ENCODE peak calls at places on chromosome 2, in nine cellular contexts. N is SJSA1, F is adrenal gland, D is left ventricle myocardium inferior, L is pancreas, I is substantia nigra, X is IMR-90, C is HCT116, E is spleen. G is an unnamed sample.

GRCh38 chr2:120175000-120175581 is 48.1 kb downstream of the TMEM185B start:
- DNase-seq in N (no peak), F (peak; percentile 52), D (no peak), L (no peak), I (no peak), X (peak; percentile 79), C (peak; percentile 28), E (no peak), G (no peak)

GRCh38 chr2:164913640-164914346 is 41.5 kb downstream of the SLC38A11 start:
- DNase-seq in N (no peak), F (peak; percentile 18), D (no peak), L (peak; percentile 25), I (no peak), X (peak; percentile 15), C (no peak), E (no peak), G (peak; percentile 84)

GRCh38 chr2:74290466-74291216 is 52.6 kb downstream of the SLC4A5 start:
- DNase-seq in N (peak; percentile 22), F (no peak), D (no peak), L (no peak), I (no peak), X (no peak), C (no peak), E (peak; percentile 84), G (no peak)

GRCh38 chr2:51996569-51996917 is 964.6 kb upstream of the NRXN1 start:
- DNase-seq in N (no peak), F (no peak), D (no peak), L (no peak), I (no peak), X (peak; percentile 12), C (no peak), E (no peak), G (no peak)

GRCh38 chr2:236862526-236862925 is 223.2 kb upstream of the COPS8 start:
- DNase-seq in N (peak; percentile 29), F (no peak), D (no peak), L (no peak), I (no peak), X (no peak), C (no peak), E (no peak), G (no peak)

GRCh38 chr2:128632491-128632780 is 313.8 kb upstream of the HS6ST1 start:
- DNase-seq in N (peak; percentile 28), F (no peak), D (no peak), L (no peak), I (no peak), X (no peak), C (no peak), E (peak; percentile 47), G (no peak)

GRCh38 chr2:11182951-11183350 is 27.7 kb downstream of the SLC66A3 start:
- DNase-seq in N (no peak), F (no peak), D (no peak), L (no peak), I (no peak), X (no peak), C (no peak), E (no peak), G (no peak)

GRCh38 chr2:61268249-61268648 is 106.3 kb downstream of the C2orf74 start:
- DNase-seq in N (no peak), F (no peak), D (no peak), L (no peak), I (no peak), X (no peak), C (no peak), E (no peak), G (peak; percentile 73)

GRCh38 chr2:177338177-177338721 is 54.3 kb upstream of the AGPS start:
- DNase-seq in N (peak; percentile 52), F (no peak), D (no peak), L (no peak), I (no peak), X (peak; percentile 68), C (peak; percentile 85), E (no peak), G (no peak)

GRCh38 chr2:15973446-15974202 is 33.3 kb downstream of the MYCN start:
- DNase-seq in N (no peak), F (no peak), D (no peak), L (no peak), I (no peak), X (no peak), C (no peak), E (no peak), G (no peak)

GRCh38 chr2:27914046-27914792 is 23.7 kb downstream of the BABAM2 start:
- DNase-seq in N (no peak), F (no peak), D (no peak), L (no peak), I (no peak), X (peak; percentile 25), C (no peak), E (no peak), G (no peak)

GRCh38 chr2:97719362-97720155 is 6.2 kb downstream of the ZAP70 start:
- DNase-seq in N (no peak), F (no peak), D (no peak), L (no peak), I (no peak), X (no peak), C (no peak), E (peak; percentile 64), G (no peak)

GRCh38 chr2:41963661-41964525 is 83.9 kb upstream of the PKDCC start:
- DNase-seq in N (peak; percentile 68), F (peak; percentile 42), D (peak; percentile 65), L (peak; percentile 44), I (peak; percentile 39), X (peak; percentile 26), C (no peak), E (no peak), G (no peak)

GRCh38 chr2:47000679-47001075 is 85.1 kb upstream of the MCFD2 start:
- DNase-seq in N (no peak), F (no peak), D (no peak), L (no peak), I (no peak), X (no peak), C (no peak), E (no peak), G (no peak)

GRCh38 chr2:240140511-240140910 is at the start of gene OTOS:
- DNase-seq in N (no peak), F (no peak), D (no peak), L (no peak), I (no peak), X (no peak), C (no peak), E (peak; percentile 22), G (no peak)

GRCh38 chr2:149703281-149703680 is 115.7 kb upstream of the MMADHC start:
- DNase-seq in N (no peak), F (no peak), D (no peak), L (no peak), I (no peak), X (peak; percentile 67), C (no peak), E (no peak), G (no peak)

GRCh38 chr2:54680397-54681032 is 42.9 kb upstream of the EML6 start:
- DNase-seq in N (no peak), F (no peak), D (no peak), L (no peak), I (no peak), X (peak; percentile 45), C (no peak), E (no peak), G (no peak)

GRCh38 chr2:199818001-199818400 is 33.0 kb downstream of the FTCDNL1 start:
- DNase-seq in N (no peak), F (no peak), D (no peak), L (no peak), I (no peak), X (no peak), C (no peak), E (no peak), G (no peak)

GRCh38 chr2:239251971-239252370 is 148.8 kb downstream of the HDAC4 start:
- DNase-seq in N (no peak), F (no peak), D (no peak), L (no peak), I (no peak), X (no peak), C (no peak), E (peak; percentile 56), G (no peak)

GRCh38 chr2:237702439-237703397 is 75.3 kb downstream of the LRRFIP1 start:
- DNase-seq in N (peak; percentile 69), F (peak; percentile 70), D (peak; percentile 61), L (peak; percentile 38), I (no peak), X (peak; percentile 75), C (no peak), E (peak; percentile 88), G (no peak)

GRCh38 chr2:127561371-127561770 is 25.9 kb downstream of the MYO7B start:
- DNase-seq in N (no peak), F (no peak), D (no peak), L (no peak), I (no peak), X (no peak), C (no peak), E (peak; percentile 37), G (no peak)
- H3K27ac ChIP-seq in N (no peak overlapping the region), F (no peak overlapping the region), D (no peak overlapping the region), L (no peak overlapping the region), I (no peak overlapping the region), X (no peak overlapping the region), C (no peak overlapping the region), E (no peak overlapping the region), G (no peak overlapping the region)

DNA sequence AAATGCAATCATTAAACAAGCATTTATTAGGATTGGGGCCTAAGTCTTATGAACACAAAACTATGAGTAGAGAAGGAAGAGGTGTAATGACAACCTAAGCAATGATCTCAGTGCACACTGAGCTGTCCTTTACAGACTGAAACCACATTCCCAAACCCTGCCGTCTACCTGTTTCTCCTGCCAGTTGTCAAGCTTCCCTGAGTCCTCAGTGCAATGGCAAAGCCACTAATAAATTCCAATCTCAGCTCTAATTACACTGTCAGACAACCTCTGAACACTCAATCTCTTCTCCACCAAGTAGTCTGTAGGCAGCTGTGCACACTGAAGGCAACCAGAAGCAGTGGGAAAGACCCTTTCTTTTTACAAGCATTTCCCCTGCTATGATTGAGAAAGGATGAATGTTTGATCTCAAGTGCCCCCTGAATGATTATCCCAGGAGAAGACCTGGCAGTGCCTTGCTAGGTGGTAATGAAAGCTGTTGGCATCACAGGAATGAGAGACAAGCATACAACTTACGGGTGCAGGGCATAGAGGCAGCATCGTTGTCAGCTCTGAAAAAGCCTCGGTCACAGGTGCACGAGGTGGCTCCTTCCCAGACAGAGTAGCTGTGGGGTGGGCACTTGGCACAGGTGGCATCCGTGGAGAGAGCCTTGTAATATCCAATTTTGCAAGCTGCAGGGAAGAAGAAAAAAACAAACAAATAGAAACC is 71.4 kb downstream of the EPHA4 start:
- DNase-seq in N (no peak), F (no peak), D (no peak), L (no peak), I (no peak), X (no peak), C (no peak), E (no peak), G (no peak)
- H3K27ac ChIP-seq in N (no peak overlapping the region), F (no peak overlapping the region), D (no peak overlapping the region), L (no peak overlapping the region), I (no peak overlapping the region), X (no peak overlapping the region), C (no peak overlapping the region), E (no peak overlapping the region), G (no peak overlapping the region)

GRCh38 chr2:20171445-20171977 is 53.4 kb downstream of the SDC1 start:
- DNase-seq in N (no peak), F (no peak), D (no peak), L (no peak), I (no peak), X (no peak), C (no peak), E (no peak), G (no peak)
- H3K27ac ChIP-seq in N (no peak overlapping the region), F (no peak overlapping the region), D (no peak overlapping the region), L (no peak overlapping the region), I (no peak overlapping the region), X (no peak overlapping the region), C (no peak overlapping the region), E (no peak overlapping the region), G (peak overlapping the region; percentile 84)

GRCh38 chr2:36404312-36404711 is 48.7 kb downstream of the CRIM1 start:
- DNase-seq in N (peak; percentile 56), F (no peak), D (no peak), L (no peak), I (no peak), X (no peak), C (peak; percentile 28), E (no peak), G (peak; percentile 14)
- H3K27ac ChIP-seq in N (peak overlapping the region; percentile 84), F (no peak overlapping the region), D (peak overlapping the region; percentile 46), L (no peak overlapping the region), I (no peak overlapping the region), X (no peak overlapping the region), C (peak overlapping the region; percentile 70), E (peak overlapping the region; percentile 66), G (peak overlapping the region; percentile 73)